ENCODE peak calls at places on chromosomes 7 and 10, in six cellular contexts. I is C1 segment of cervical spinal cord, S is dermis microvascular lymphatic vessel endothelial cell, B is SW 1271, L is iPS-NIHi11, R is substantia nigra. Y is an unnamed sample.

GRCh38 chr10:10814103-10814502 is 203.6 kb upstream of the CELF2 start:
- DNase-seq in L (no peak), R (no peak), B (no peak), S (no peak), I (no peak), Y (no peak)

GRCh38 chr10:77398986-77399755 is 238.4 kb downstream of the KCNMA1 start:
- DNase-seq in R (no peak), B (no peak), I (no peak), S (no peak), L (no peak), Y (no peak)

GRCh38 chr7:102202556-102202955 is 84.1 kb upstream of the SH2B2 start:
- DNase-seq in R (no peak), S (no peak), B (no peak), L (no peak), I (no peak), Y (no peak)

GRCh38 chr10:130411496-130412070 is 275.4 kb downstream of the GLRX3 start:
- DNase-seq in R (no peak), S (no peak), B (no peak), L (no peak), I (no peak), Y (no peak)

GRCh38 chr10:88428442-88428841 is 154.7 kb downstream of the RNLS start:
- DNase-seq in B (peak; percentile 7), L (no peak), I (no peak), R (no peak), S (no peak), Y (no peak)

GRCh38 chr7:155506854-155507337 is 39.5 kb downstream of the CNPY1 start:
- DNase-seq in S (no peak), L (no peak), I (no peak), R (no peak), B (no peak), Y (no peak)

GRCh38 chr7:3897430-3898385 is 596.7 kb downstream of the SDK1 start:
- DNase-seq in L (peak; percentile 35), I (no peak), S (peak; percentile 64), R (no peak), B (peak; percentile 49), Y (peak; percentile 11)

GRCh38 chr10:50392966-50393718 is 141.8 kb upstream of the ASAH2 start:
- DNase-seq in B (no peak), L (no peak), R (no peak), I (no peak), S (peak; percentile 75), Y (no peak)

GRCh38 chr7:31017748-31018120 is 34.4 kb upstream of the ADCYAP1R1 start:
- DNase-seq in I (no peak), R (no peak), S (no peak), B (no peak), L (no peak), Y (no peak)

GRCh38 chr10:102835007-102835482 is 2.2 kb downstream of the CYP17A1 start:
- DNase-seq in B (peak; percentile 56), S (peak; percentile 80), L (peak; percentile 91), I (peak; percentile 28), R (no peak), Y (no peak)

GRCh38 chr7:157834501-157835143 is 497.8 kb downstream of the DNAJB6 start:
- DNase-seq in L (no peak), I (no peak), B (no peak), S (no peak), R (no peak), Y (no peak)

GRCh38 chr7:132475669-132476116 is 100.6 kb downstream of the PLXNA4 start:
- DNase-seq in L (no peak), B (no peak), S (no peak), I (no peak), R (no peak), Y (no peak)

GRCh38 chr10:3738855-3739350 is 46.1 kb downstream of the KLF6 start:
- DNase-seq in S (no peak), I (no peak), L (no peak), R (no peak), B (no peak), Y (no peak)

Y was measured in pulmonary artery endothelial cell.